ENCODE peak calls at places on chromosomes 6 and 20, in seven cellular contexts. One of them, this sample, is unnamed.
A peak's percentile ranks its signal among the peaks of the same experiment; 100 is the strongest.

GRCh38 chr20:1806456-1806855 is 88.8 kb upstream of the SIRPA start:
- DNase-seq in neural progenitor cell: no peak
- DNase-seq in GM23248: no peak
- DNase-seq in thoracic aorta: no peak
- DNase-seq in ovary: no peak
- DNase-seq in adrenal gland: no peak
- DNase-seq in DND-41: no peak
- DNase-seq in this sample: no peak

GRCh38 chr6:107114872-107115694 is at the start of gene BEND3:
- DNase-seq in neural progenitor cell: peak; percentile 81
- DNase-seq in DND-41: peak; percentile 65
- DNase-seq in ovary: peak; percentile 35
- DNase-seq in adrenal gland: peak; percentile 52
- DNase-seq in thoracic aorta: no peak
- DNase-seq in GM23248: peak; percentile 47
- DNase-seq in this sample: peak; percentile 24

GRCh38 chr20:25254986-25255680 is 7.2 kb downstream of the PYGB start:
- DNase-seq in neural progenitor cell: no peak
- DNase-seq in adrenal gland: peak; percentile 62
- DNase-seq in ovary: no peak
- DNase-seq in thoracic aorta: no peak
- DNase-seq in DND-41: no peak
- DNase-seq in GM23248: peak; percentile 50
- DNase-seq in this sample: no peak

GRCh38 chr20:64205611-64206026 is 41.4 kb downstream of the MYT1 start:
- DNase-seq in thoracic aorta: no peak
- DNase-seq in neural progenitor cell: no peak
- DNase-seq in DND-41: no peak
- DNase-seq in adrenal gland: no peak
- DNase-seq in GM23248: no peak
- DNase-seq in ovary: no peak
- DNase-seq in this sample: no peak

GRCh38 chr6:46203388-46203787 is 32.6 kb upstream of the ENPP5 start:
- DNase-seq in neural progenitor cell: no peak
- DNase-seq in GM23248: peak; percentile 9
- DNase-seq in thoracic aorta: no peak
- DNase-seq in ovary: no peak
- DNase-seq in adrenal gland: no peak
- DNase-seq in DND-41: no peak
- DNase-seq in this sample: peak; percentile 25

GRCh38 chr6:121999458-122000065 is 399.9 kb upstream of the HSF2 start:
- DNase-seq in DND-41: no peak
- DNase-seq in neural progenitor cell: no peak
- DNase-seq in GM23248: no peak
- DNase-seq in thoracic aorta: no peak
- DNase-seq in adrenal gland: no peak
- DNase-seq in ovary: no peak
- DNase-seq in this sample: no peak

GRCh38 chr20:62408640-62409039 is 1.6 kb upstream of the CABLES2 start:
- DNase-seq in adrenal gland: no peak
- DNase-seq in thoracic aorta: no peak
- DNase-seq in GM23248: no peak
- DNase-seq in ovary: no peak
- DNase-seq in DND-41: no peak
- DNase-seq in neural progenitor cell: no peak
- DNase-seq in this sample: peak; percentile 64

GRCh38 chr6:157532963-157533362 is 152.0 kb downstream of the ZDHHC14 start:
- DNase-seq in adrenal gland: no peak
- DNase-seq in neural progenitor cell: no peak
- DNase-seq in thoracic aorta: no peak
- DNase-seq in ovary: no peak
- DNase-seq in GM23248: no peak
- DNase-seq in DND-41: no peak
- DNase-seq in this sample: no peak

GRCh38 chr6:112349915-112350314 is 2.8 kb downstream of the RFPL4B start:
- DNase-seq in ovary: no peak
- DNase-seq in DND-41: no peak
- DNase-seq in thoracic aorta: no peak
- DNase-seq in neural progenitor cell: no peak
- DNase-seq in GM23248: no peak
- DNase-seq in adrenal gland: no peak
- DNase-seq in this sample: no peak

GRCh38 chr6:157823523-157824370 is 701 bp downstream of the SNX9 start:
- DNase-seq in ovary: peak; percentile 47
- DNase-seq in adrenal gland: peak; percentile 75
- DNase-seq in GM23248: peak; percentile 82
- DNase-seq in thoracic aorta: no peak
- DNase-seq in neural progenitor cell: peak; percentile 52
- DNase-seq in DND-41: no peak
- DNase-seq in this sample: peak; percentile 23

GRCh38 chr6:28081486-28081751 is 1.1 kb downstream of the ZNF165 start:
- DNase-seq in DND-41: peak; percentile 60
- DNase-seq in thoracic aorta: no peak
- DNase-seq in adrenal gland: no peak
- DNase-seq in ovary: no peak
- DNase-seq in GM23248: no peak
- DNase-seq in neural progenitor cell: no peak
- DNase-seq in this sample: no peak

GRCh38 chr20:52652271-52652670 is 319.9 kb upstream of the TSHZ2 start:
- DNase-seq in ovary: no peak
- DNase-seq in thoracic aorta: no peak
- DNase-seq in neural progenitor cell: no peak
- DNase-seq in GM23248: no peak
- DNase-seq in DND-41: no peak
- DNase-seq in adrenal gland: no peak
- DNase-seq in this sample: no peak

GRCh38 chr20:52654552-52654951 is 317.6 kb upstream of the TSHZ2 start:
- DNase-seq in neural progenitor cell: no peak
- DNase-seq in GM23248: no peak
- DNase-seq in ovary: no peak
- DNase-seq in DND-41: no peak
- DNase-seq in adrenal gland: no peak
- DNase-seq in thoracic aorta: no peak
- DNase-seq in this sample: no peak

GRCh38 chr20:52649727-52650126 is 322.4 kb upstream of the TSHZ2 start:
- DNase-seq in thoracic aorta: no peak
- DNase-seq in DND-41: no peak
- DNase-seq in ovary: no peak
- DNase-seq in neural progenitor cell: no peak
- DNase-seq in GM23248: no peak
- DNase-seq in adrenal gland: no peak
- DNase-seq in this sample: no peak

DNA sequence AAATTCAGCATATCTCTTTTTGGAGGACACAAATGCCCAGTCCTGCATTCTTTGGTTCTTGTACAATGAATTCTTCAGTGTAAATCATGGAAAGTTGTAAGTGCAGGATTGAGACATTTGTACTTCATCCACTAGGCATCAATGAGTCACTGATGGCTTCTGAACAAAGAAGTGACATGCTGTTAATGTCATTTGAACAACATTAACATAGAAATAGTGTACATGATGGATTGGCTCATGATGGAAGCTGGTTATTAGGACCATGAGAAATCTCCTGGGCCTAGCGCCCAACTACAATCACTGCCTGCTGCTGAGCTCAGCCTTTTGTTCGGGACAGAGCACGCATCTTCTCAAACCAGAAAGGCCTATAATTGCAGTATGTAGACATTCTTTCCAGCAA is 316.8 kb upstream of the TSHZ2 start:
- DNase-seq in GM23248: no peak
- DNase-seq in adrenal gland: no peak
- DNase-seq in neural progenitor cell: no peak
- DNase-seq in thoracic aorta: no peak
- DNase-seq in DND-41: no peak
- DNase-seq in ovary: no peak
- DNase-seq in this sample: no peak
- H3K27ac ChIP-seq in GM23248: no peak overlapping the region
- H3K27ac ChIP-seq in adrenal gland: no peak overlapping the region
- H3K27ac ChIP-seq in neural progenitor cell: no peak overlapping the region
- H3K27ac ChIP-seq in thoracic aorta: no peak overlapping the region
- H3K27ac ChIP-seq in DND-41: no peak overlapping the region
- H3K27ac ChIP-seq in ovary: no peak overlapping the region
- H3K27ac ChIP-seq in this sample: no peak overlapping the region

DNA sequence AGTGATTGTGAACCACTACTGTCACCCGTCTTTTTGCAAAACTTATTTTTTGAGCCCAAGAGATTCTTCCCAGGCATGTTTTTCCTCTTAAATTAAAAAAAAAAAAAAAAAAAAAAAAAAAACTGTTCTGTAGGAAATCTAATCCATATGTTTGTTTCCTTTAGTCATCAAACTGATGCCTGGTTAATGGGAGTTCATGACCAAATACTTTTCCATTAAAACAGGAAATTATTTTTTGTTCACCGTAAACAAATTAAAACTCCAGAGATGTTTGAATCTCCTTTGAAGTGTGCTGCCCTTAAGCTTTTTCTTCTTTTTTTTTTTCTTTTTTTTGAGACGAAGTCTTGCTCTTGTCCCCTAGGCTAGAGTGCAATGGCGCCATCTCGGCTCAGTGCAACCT is 53.5 kb downstream of the MYLIP start:
- DNase-seq in thoracic aorta: no peak
- DNase-seq in neural progenitor cell: no peak
- DNase-seq in DND-41: no peak
- DNase-seq in GM23248: peak; percentile 26
- DNase-seq in ovary: no peak
- DNase-seq in adrenal gland: no peak
- DNase-seq in this sample: no peak
- H3K4me3 ChIP-seq in thoracic aorta: no peak overlapping the region
- H3K4me3 ChIP-seq in neural progenitor cell: no peak overlapping the region
- H3K4me3 ChIP-seq in DND-41: no peak overlapping the region
- H3K4me3 ChIP-seq in GM23248: peak overlapping the region; percentile 56
- H3K4me3 ChIP-seq in ovary: no peak overlapping the region
- H3K4me3 ChIP-seq in adrenal gland: no peak overlapping the region
- H3K4me3 ChIP-seq in this sample: no peak overlapping the region

DNA sequence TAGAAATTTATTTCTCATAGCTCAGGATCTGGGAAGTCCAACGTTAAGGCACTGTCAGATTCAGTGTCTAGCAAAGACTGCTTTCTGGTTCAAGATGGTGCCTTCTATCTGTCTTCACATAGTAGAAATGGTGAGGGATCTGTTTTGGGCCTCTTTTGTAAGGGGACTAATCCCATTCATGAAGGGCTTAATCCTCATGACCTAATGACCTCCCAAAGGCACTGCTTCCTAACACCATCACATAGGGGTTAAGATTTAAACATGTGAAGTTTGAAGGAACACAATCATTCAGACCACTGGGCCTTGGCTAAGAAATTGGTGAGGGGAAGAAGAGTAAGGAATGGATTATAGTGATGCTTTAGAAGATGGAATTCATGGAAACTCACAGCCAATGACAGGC is 237.6 kb downstream of the PACRG start:
- DNase-seq in thoracic aorta: no peak
- DNase-seq in DND-41: no peak
- DNase-seq in ovary: no peak
- DNase-seq in GM23248: no peak
- DNase-seq in adrenal gland: no peak
- DNase-seq in neural progenitor cell: peak; percentile 73
- DNase-seq in this sample: no peak
- H3K27ac ChIP-seq in thoracic aorta: no peak overlapping the region
- H3K27ac ChIP-seq in DND-41: no peak overlapping the region
- H3K27ac ChIP-seq in ovary: no peak overlapping the region
- H3K27ac ChIP-seq in GM23248: peak overlapping the region; percentile 74
- H3K27ac ChIP-seq in adrenal gland: no peak overlapping the region
- H3K27ac ChIP-seq in neural progenitor cell: no peak overlapping the region
- H3K27ac ChIP-seq in this sample: no peak overlapping the region

GRCh38 chr6:2396292-2396691 is 150.9 kb upstream of the GMDS start:
- DNase-seq in ovary: no peak
- DNase-seq in DND-41: no peak
- DNase-seq in adrenal gland: no peak
- DNase-seq in neural progenitor cell: no peak
- DNase-seq in thoracic aorta: no peak
- DNase-seq in GM23248: no peak
- DNase-seq in this sample: no peak

GRCh38 chr6:2396856-2397640 is 151.6 kb upstream of the GMDS start:
- DNase-seq in adrenal gland: peak; percentile 33
- DNase-seq in GM23248: peak; percentile 70
- DNase-seq in ovary: no peak
- DNase-seq in DND-41: no peak
- DNase-seq in neural progenitor cell: no peak
- DNase-seq in thoracic aorta: no peak
- DNase-seq in this sample: peak; percentile 74
- H3K4me3 ChIP-seq in adrenal gland: no peak overlapping the region
- H3K4me3 ChIP-seq in GM23248: no peak overlapping the region
- H3K4me3 ChIP-seq in ovary: no peak overlapping the region
- H3K4me3 ChIP-seq in DND-41: no peak overlapping the region
- H3K4me3 ChIP-seq in neural progenitor cell: no peak overlapping the region
- H3K4me3 ChIP-seq in thoracic aorta: peak overlapping the region; percentile 50
- H3K4me3 ChIP-seq in this sample: peak overlapping the region; percentile 38

GRCh38 chr6:71392286-71392685 is 103.7 kb downstream of the OGFRL1 start:
- DNase-seq in DND-41: no peak
- DNase-seq in neural progenitor cell: no peak
- DNase-seq in adrenal gland: no peak
- DNase-seq in GM23248: no peak
- DNase-seq in thoracic aorta: no peak
- DNase-seq in ovary: no peak
- DNase-seq in this sample: no peak

GRCh38 chr6:71391126-71391525 is 102.5 kb downstream of the OGFRL1 start:
- DNase-seq in ovary: no peak
- DNase-seq in DND-41: no peak
- DNase-seq in neural progenitor cell: no peak
- DNase-seq in thoracic aorta: no peak
- DNase-seq in adrenal gland: no peak
- DNase-seq in GM23248: no peak
- DNase-seq in this sample: no peak

GRCh38 chr6:71394001-71394432 is 105.4 kb downstream of the OGFRL1 start:
- DNase-seq in adrenal gland: no peak
- DNase-seq in neural progenitor cell: no peak
- DNase-seq in thoracic aorta: no peak
- DNase-seq in DND-41: no peak
- DNase-seq in ovary: no peak
- DNase-seq in GM23248: peak; percentile 69
- DNase-seq in this sample: no peak

GRCh38 chr6:71395731-71396409 is 107.3 kb downstream of the OGFRL1 start:
- DNase-seq in DND-41: no peak
- DNase-seq in adrenal gland: no peak
- DNase-seq in thoracic aorta: no peak
- DNase-seq in ovary: no peak
- DNase-seq in neural progenitor cell: peak; percentile 21
- DNase-seq in GM23248: no peak
- DNase-seq in this sample: peak; percentile 57

DNA sequence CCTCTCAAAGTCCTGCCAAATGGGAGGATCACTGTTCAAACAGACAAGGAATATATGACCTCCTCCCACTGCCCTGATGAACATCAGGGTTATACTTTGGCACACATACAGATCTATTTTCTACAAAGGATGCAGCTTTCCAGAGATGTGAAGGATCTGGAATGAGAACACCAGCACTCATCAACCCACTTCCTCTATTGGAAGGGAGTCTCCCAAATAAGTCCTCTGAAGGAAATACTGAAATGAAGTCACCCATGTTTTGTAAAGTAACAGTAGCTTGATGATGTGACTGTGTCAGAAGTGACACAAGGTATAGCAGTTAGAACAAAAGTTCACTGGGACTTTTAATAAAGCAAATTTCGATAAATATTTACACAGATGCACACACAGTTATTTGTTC is 104.9 kb downstream of the OGFRL1 start:
- DNase-seq in ovary: no peak
- DNase-seq in GM23248: peak; percentile 55
- DNase-seq in DND-41: no peak
- DNase-seq in neural progenitor cell: no peak
- DNase-seq in adrenal gland: no peak
- DNase-seq in thoracic aorta: no peak
- DNase-seq in this sample: no peak
- H3K27ac ChIP-seq in ovary: no peak overlapping the region
- H3K27ac ChIP-seq in GM23248: peak overlapping the region; percentile 56
- H3K27ac ChIP-seq in DND-41: no peak overlapping the region
- H3K27ac ChIP-seq in neural progenitor cell: no peak overlapping the region
- H3K27ac ChIP-seq in adrenal gland: no peak overlapping the region
- H3K27ac ChIP-seq in thoracic aorta: peak overlapping the region; percentile 35
- H3K27ac ChIP-seq in this sample: no peak overlapping the region

This sample was measured in SJCRH30.